ENCODE peak calls at places on chromosome 12, in five cellular contexts. S is PC-3, Y is neural progenitor cell, Q is OCI-LY7, O is hepatocyte. N is an unnamed sample.
A peak's percentile ranks its signal among the peaks of the same experiment; 100 is the strongest.

GRCh38 chr12:117494833-117495714 is 133.6 kb upstream of the NOS1 start:
- DNase-seq in S (peak; percentile 53), Y (peak; percentile 13), Q (no peak), O (peak; percentile 51), N (peak; percentile 23)

GRCh38 chr12:107884769-107885694 is 110.5 kb downstream of the ASCL4 start:
- DNase-seq in S (peak; percentile 72), Y (peak; percentile 85), Q (peak; percentile 68), O (peak; percentile 87), N (peak; percentile 84)

GRCh38 chr12:55736780-55737580 is 5.9 kb upstream of the GDF11 start:
- DNase-seq in S (peak; percentile 90), Y (peak; percentile 81), Q (peak; percentile 71), O (peak; percentile 88), N (peak; percentile 98)

GRCh38 chr12:27305673-27306504 is 26.7 kb upstream of the BMAL2 start:
- DNase-seq in S (peak; percentile 84), Y (peak; percentile 36), Q (peak; percentile 57), O (peak; percentile 52), N (peak; percentile 63)

GRCh38 chr12:102197789-102198188 is at the start of gene PMCH:
- DNase-seq in S (peak; percentile 40), Y (no peak), Q (no peak), O (no peak), N (no peak)

GRCh38 chr12:107318804-107319535 is 225.6 kb upstream of the CRY1 start:
- DNase-seq in S (peak; percentile 40), Y (peak; percentile 78), Q (no peak), O (peak; percentile 42), N (peak; percentile 60)

GRCh38 chr12:131060011-131060703 is 106.5 kb downstream of the ADGRD1 start:
- DNase-seq in S (no peak), Y (no peak), Q (no peak), O (no peak), N (no peak)

GRCh38 chr12:131112690-131113290 is 159.1 kb downstream of the ADGRD1 start:
- DNase-seq in S (no peak), Y (no peak), Q (no peak), O (peak; percentile 52), N (no peak)

GRCh38 chr12:108690191-108690518 is 41.2 kb downstream of the CORO1C start:
- DNase-seq in S (no peak), Y (no peak), Q (no peak), O (no peak), N (no peak)

GRCh38 chr12:116544656-116545055 is 14.5 kb upstream of the MAP1LC3B2 start:
- DNase-seq in S (no peak), Y (no peak), Q (no peak), O (no peak), N (no peak)

GRCh38 chr12:32400114-32400672 is 835 bp downstream of the FGD4 start:
- DNase-seq in S (peak; percentile 42), Y (peak; percentile 64), Q (no peak), O (peak; percentile 30), N (peak; percentile 77)

GRCh38 chr12:133080051-133080618 is 588 bp upstream of the ZNF140 start:
- DNase-seq in S (peak; percentile 56), Y (peak; percentile 99), Q (peak; percentile 99), O (peak; percentile 99), N (peak; percentile 99)

GRCh38 chr12:120290541-120291312 is 976 bp downstream of the RNU4-2 start:
- DNase-seq in S (no peak), Y (peak; percentile 30), Q (no peak), O (peak; percentile 25), N (peak; percentile 50)

GRCh38 chr12:12428047-12428446 is 71.2 kb downstream of the BORCS5 start:
- DNase-seq in S (no peak), Y (no peak), Q (no peak), O (no peak), N (no peak)

GRCh38 chr12:113170926-113171325 is 14.4 kb downstream of the DDX54 start:
- DNase-seq in S (no peak), Y (no peak), Q (no peak), O (no peak), N (no peak)

GRCh38 chr12:101819467-101819866 is 11.3 kb downstream of the GNPTAB start:
- DNase-seq in S (no peak), Y (no peak), Q (no peak), O (no peak), N (no peak)

GRCh38 chr12:125395583-125396215 is 330.5 kb downstream of the AACS start:
- DNase-seq in S (no peak), Y (no peak), Q (no peak), O (no peak), N (no peak)

GRCh38 chr12:108589028-108589839 is 8.7 kb downstream of the TMEM119 start:
- DNase-seq in S (no peak), Y (peak; percentile 35), Q (no peak), O (peak; percentile 66), N (no peak)

GRCh38 chr12:48187916-48188695 is 4.7 kb downstream of the CCDC184 start:
- DNase-seq in S (no peak), Y (no peak), Q (no peak), O (no peak), N (no peak)

GRCh38 chr12:120841525-120841924 is 62.6 kb downstream of the SPPL3 start:
- DNase-seq in S (no peak), Y (no peak), Q (no peak), O (no peak), N (no peak)

GRCh38 chr12:30450872-30451271 is 244.8 kb downstream of the IPO8 start:
- DNase-seq in S (peak; percentile 73), Y (no peak), Q (no peak), O (no peak), N (no peak)

GRCh38 chr12:98743362-98743953 is 98.4 kb downstream of the APAF1 start:
- DNase-seq in S (peak; percentile 35), Y (peak; percentile 60), Q (peak; percentile 16), O (no peak), N (peak; percentile 73)

GRCh38 chr12:101298426-101298825 is 18.5 kb downstream of the UTP20 start:
- DNase-seq in S (peak; percentile 75), Y (no peak), Q (no peak), O (no peak), N (no peak)

GRCh38 chr12:80226576-80226975 is 127.2 kb downstream of the OTOGL start:
- DNase-seq in S (peak; percentile 56), Y (no peak), Q (no peak), O (no peak), N (no peak)

GRCh38 chr12:93113317-93114006 is 184.4 kb upstream of the EEA1 start:
- DNase-seq in S (no peak), Y (no peak), Q (no peak), O (no peak), N (no peak)

GRCh38 chr12:93115198-93115601 is 186.1 kb upstream of the EEA1 start:
- DNase-seq in S (no peak), Y (no peak), Q (no peak), O (no peak), N (no peak)

GRCh38 chr12:93111791-93112208 is 182.7 kb upstream of the EEA1 start:
- DNase-seq in S (no peak), Y (no peak), Q (no peak), O (no peak), N (no peak)

GRCh38 chr12:93116632-93117031 is 187.5 kb upstream of the EEA1 start:
- DNase-seq in S (no peak), Y (no peak), Q (no peak), O (no peak), N (no peak)

GRCh38 chr12:93115646-93116045 is 186.6 kb upstream of the EEA1 start:
- DNase-seq in S (no peak), Y (no peak), Q (no peak), O (no peak), N (no peak)
- TF ChIP-seq EZH2phosphoT487 in S (no peak), Y (no peak), Q (no peak), O (no peak), N (no peak)

DNA sequence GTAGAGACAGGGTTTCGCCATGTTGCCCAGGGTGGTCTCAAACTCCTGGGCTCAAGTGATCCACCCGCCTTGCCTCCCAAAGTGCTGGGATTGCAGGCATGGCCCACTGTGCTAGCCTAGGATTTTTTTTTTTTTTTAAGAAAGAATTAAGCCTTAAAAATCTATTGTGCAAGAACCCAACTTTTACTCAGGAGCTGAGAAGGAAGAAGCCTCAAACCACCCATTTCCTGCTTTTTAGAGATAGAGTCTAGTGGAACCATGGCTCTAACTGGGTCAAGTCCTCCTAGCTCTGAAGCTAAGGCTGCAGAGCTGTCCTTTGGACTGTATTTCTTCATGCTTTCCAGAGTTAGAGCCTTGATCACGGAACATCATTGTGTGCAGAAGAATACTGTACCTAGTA is 1.3 kb upstream of the TSFM start:
- DNase-seq in S (no peak), Y (no peak), Q (no peak), O (no peak), N (no peak)
- H3K27ac ChIP-seq in S (no peak overlapping the region), Y (no peak overlapping the region), Q (no peak overlapping the region), O (no peak overlapping the region), N (no peak overlapping the region)

GRCh38 chr12:57439762-57440266 is 5.2 kb downstream of the INHBC start:
- DNase-seq in S (no peak), Y (no peak), Q (no peak), O (no peak), N (no peak)

GRCh38 chr12:57430931-57431566 is at the start of gene R3HDM2:
- DNase-seq in S (peak; percentile 95), Y (peak; percentile 95), Q (peak; percentile 96), O (peak; percentile 98), N (peak; percentile 97)

GRCh38 chr12:57434517-57435223 is at the start of gene INHBC:
- DNase-seq in S (no peak), Y (no peak), Q (no peak), O (no peak), N (no peak)

GRCh38 chr12:57433370-57433769 is 1.2 kb upstream of the INHBC start:
- DNase-seq in S (no peak), Y (no peak), Q (no peak), O (no peak), N (no peak)

DNA sequence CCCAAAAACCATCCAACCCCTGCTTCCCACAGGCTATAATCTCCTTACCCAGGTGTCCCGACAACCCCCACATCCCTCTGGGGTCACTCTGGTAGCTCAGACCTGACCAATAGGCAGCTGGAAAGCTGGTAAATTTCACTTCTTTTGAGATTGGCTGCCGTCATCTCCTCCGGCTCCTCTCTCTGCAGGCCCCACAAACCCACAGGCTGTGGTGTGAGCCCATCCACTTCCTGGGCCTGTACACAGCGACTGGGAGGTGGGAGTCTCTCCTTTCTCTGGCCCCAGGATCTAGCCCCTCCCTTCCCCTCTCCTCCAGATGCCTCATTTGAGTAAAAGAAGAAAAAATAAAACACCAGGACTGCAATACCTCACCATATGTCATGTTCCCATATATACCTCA is 704 bp downstream of the INHBC start:
- DNase-seq in S (no peak), Y (no peak), Q (no peak), O (no peak), N (no peak)
- H2AFZ ChIP-seq in S (no peak overlapping the region), Y (no peak overlapping the region), Q (peak overlapping the region; percentile 62), O (no peak overlapping the region), N (peak overlapping the region; percentile 83)

DNA sequence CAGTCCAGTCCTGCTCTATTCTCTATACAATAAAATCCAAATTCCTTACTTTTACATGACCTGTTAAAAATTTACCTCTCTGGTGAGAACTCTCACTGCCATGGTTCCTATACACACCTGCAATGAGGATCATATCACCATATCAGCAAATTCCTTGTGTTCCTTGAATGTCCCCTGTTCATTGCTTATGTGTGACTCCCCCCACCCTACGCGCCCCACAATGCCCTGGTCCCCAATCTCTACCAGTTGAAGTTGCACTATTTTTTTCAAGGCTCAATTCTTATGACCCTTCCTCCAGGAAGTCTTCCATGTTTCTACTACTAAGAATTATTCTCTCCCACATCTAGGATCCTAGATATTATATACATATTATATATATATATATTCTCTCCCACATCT is 82.2 kb upstream of the NEDD1 start:
- DNase-seq in S (no peak), Y (no peak), Q (no peak), O (no peak), N (no peak)
- TF ChIP-seq EZH2phosphoT487 in S (no peak), Y (no peak), Q (no peak), O (no peak), N (no peak)

N was measured in GM23338.